ENCODE peak calls at places on chromosomes 1 and 21, in four cellular contexts. One of them, this sample, is unnamed.

GRCh38 chr1:24849653-24850295 is 80.3 kb downstream of the RUNX3 start:
- DNase-seq in H1: no peak
- DNase-seq in HCT116: no peak
- DNase-seq in K562: peak
- DNase-seq in this sample: no peak

GRCh38 chr1:113297749-113298148 is 92.6 kb upstream of the MAGI3 start:
- DNase-seq in H1: no peak
- DNase-seq in HCT116: no peak
- DNase-seq in K562: no peak
- DNase-seq in this sample: no peak

GRCh38 chr1:8727809-8728213 is 89.6 kb downstream of the RERE start:
- DNase-seq in H1: no peak
- DNase-seq in HCT116: no peak
- DNase-seq in K562: no peak
- DNase-seq in this sample: no peak

GRCh38 chr1:53860967-53861411 is 22.9 kb upstream of the NDC1 start:
- DNase-seq in H1: no peak
- DNase-seq in HCT116: peak
- DNase-seq in K562: peak
- DNase-seq in this sample: no peak

GRCh38 chr1:183032122-183032921 is 9.1 kb downstream of the LAMC1 start:
- DNase-seq in H1: no peak
- DNase-seq in HCT116: no peak
- DNase-seq in K562: no peak
- DNase-seq in this sample: no peak

GRCh38 chr1:65165269-65166002 is 17.4 kb downstream of the AK4 start:
- DNase-seq in H1: no peak
- DNase-seq in HCT116: no peak
- DNase-seq in K562: peak
- DNase-seq in this sample: peak

GRCh38 chr1:84698151-84698651 is 7.9 kb upstream of the SSX2IP start:
- DNase-seq in H1: no peak
- DNase-seq in HCT116: no peak
- DNase-seq in K562: no peak
- DNase-seq in this sample: no peak

GRCh38 chr1:77232829-77233228 is 13.6 kb upstream of the PIGK start:
- DNase-seq in H1: no peak
- DNase-seq in HCT116: no peak
- DNase-seq in K562: no peak
- DNase-seq in this sample: no peak

GRCh38 chr1:29249170-29249691 is 12.9 kb downstream of the PTPRU start:
- DNase-seq in H1: peak
- DNase-seq in HCT116: no peak
- DNase-seq in K562: no peak
- DNase-seq in this sample: no peak

GRCh38 chr1:88985033-88985432 is 7.4 kb downstream of the KYAT3 start:
- DNase-seq in H1: no peak
- DNase-seq in HCT116: peak
- DNase-seq in K562: no peak
- DNase-seq in this sample: no peak

GRCh38 chr1:200154069-200154767 is 126.7 kb downstream of the NR5A2 start:
- DNase-seq in H1: no peak
- DNase-seq in HCT116: no peak
- DNase-seq in K562: peak
- DNase-seq in this sample: peak

GRCh38 chr1:214637722-214638473 is 34.9 kb downstream of the CENPF start:
- DNase-seq in H1: no peak
- DNase-seq in HCT116: peak
- DNase-seq in K562: peak
- DNase-seq in this sample: no peak

GRCh38 chr1:86436041-86436440 is 12.1 kb downstream of the CLCA2 start:
- DNase-seq in H1: no peak
- DNase-seq in HCT116: no peak
- DNase-seq in K562: no peak
- DNase-seq in this sample: no peak

GRCh38 chr1:150548632-150549495 is at the start of gene ADAMTSL4:
- DNase-seq in H1: no peak
- DNase-seq in HCT116: no peak
- DNase-seq in K562: peak
- DNase-seq in this sample: no peak

GRCh38 chr1:32525661-32526444 is 13.4 kb upstream of the ZBTB8A start:
- DNase-seq in H1: no peak
- DNase-seq in HCT116: no peak
- DNase-seq in K562: no peak
- DNase-seq in this sample: no peak

GRCh38 chr1:34192621-34193020 is 15.9 kb downstream of the C1orf94 start:
- DNase-seq in H1: no peak
- DNase-seq in HCT116: no peak
- DNase-seq in K562: no peak
- DNase-seq in this sample: no peak

GRCh38 chr21:39094847-39095525 is 88.3 kb downstream of the PSMG1 start:
- DNase-seq in H1: no peak
- DNase-seq in HCT116: no peak
- DNase-seq in K562: peak
- DNase-seq in this sample: no peak

GRCh38 chr1:43586136-43586726 is 55.5 kb downstream of the PTPRF start:
- DNase-seq in H1: no peak
- DNase-seq in HCT116: no peak
- DNase-seq in K562: no peak
- DNase-seq in this sample: no peak

GRCh38 chr1:24864409-24864808 is 65.7 kb downstream of the RUNX3 start:
- DNase-seq in H1: no peak
- DNase-seq in HCT116: no peak
- DNase-seq in K562: no peak
- DNase-seq in this sample: no peak

GRCh38 chr1:99328171-99328570 is 63.9 kb downstream of the PLPPR4 start:
- DNase-seq in H1: no peak
- DNase-seq in HCT116: no peak
- DNase-seq in K562: no peak
- DNase-seq in this sample: no peak

GRCh38 chr1:212292250-212292924 is 7.2 kb downstream of the PPP2R5A start:
- DNase-seq in H1: no peak
- DNase-seq in HCT116: no peak
- DNase-seq in K562: no peak
- DNase-seq in this sample: no peak

GRCh38 chr1:85605519-85606413 is 25.2 kb downstream of the CCN1 start:
- DNase-seq in H1: no peak
- DNase-seq in HCT116: no peak
- DNase-seq in K562: no peak
- DNase-seq in this sample: no peak

GRCh38 chr21:46627726-46628125 is 7.7 kb upstream of the PRMT2 start:
- DNase-seq in H1: no peak
- DNase-seq in HCT116: no peak
- DNase-seq in K562: no peak
- DNase-seq in this sample: no peak

GRCh38 chr1:57848406-57848805 is 424.5 kb upstream of the DAB1 start:
- DNase-seq in H1: no peak
- DNase-seq in HCT116: no peak
- DNase-seq in K562: no peak
- DNase-seq in this sample: no peak

GRCh38 chr1:30704765-30705509 is 18.4 kb downstream of the MATN1 start:
- DNase-seq in H1: no peak
- DNase-seq in HCT116: no peak
- DNase-seq in K562: no peak
- DNase-seq in this sample: no peak

GRCh38 chr1:215482079-215482478 is 85.0 kb upstream of the KCTD3 start:
- DNase-seq in H1: no peak
- DNase-seq in HCT116: no peak
- DNase-seq in K562: no peak
- DNase-seq in this sample: no peak

GRCh38 chr1:51699376-51699775 is 82.5 kb downstream of the OSBPL9 start:
- DNase-seq in H1: no peak
- DNase-seq in HCT116: no peak
- DNase-seq in K562: no peak
- DNase-seq in this sample: no peak

GRCh38 chr1:201628490-201628889 is 89.6 kb downstream of the NAV1 start:
- DNase-seq in H1: no peak
- DNase-seq in HCT116: no peak
- DNase-seq in K562: no peak
- DNase-seq in this sample: no peak

GRCh38 chr1:204446413-204447111 is 34.9 kb upstream of the PPP1R15B start:
- DNase-seq in H1: peak
- DNase-seq in HCT116: no peak
- DNase-seq in K562: peak
- DNase-seq in this sample: no peak
- TF ChIP-seq EGR1 in H1: no peak
- TF ChIP-seq EGR1 in HCT116: no peak
- TF ChIP-seq EGR1 in K562: no peak
- TF ChIP-seq EGR1 in this sample: no peak

DNA sequence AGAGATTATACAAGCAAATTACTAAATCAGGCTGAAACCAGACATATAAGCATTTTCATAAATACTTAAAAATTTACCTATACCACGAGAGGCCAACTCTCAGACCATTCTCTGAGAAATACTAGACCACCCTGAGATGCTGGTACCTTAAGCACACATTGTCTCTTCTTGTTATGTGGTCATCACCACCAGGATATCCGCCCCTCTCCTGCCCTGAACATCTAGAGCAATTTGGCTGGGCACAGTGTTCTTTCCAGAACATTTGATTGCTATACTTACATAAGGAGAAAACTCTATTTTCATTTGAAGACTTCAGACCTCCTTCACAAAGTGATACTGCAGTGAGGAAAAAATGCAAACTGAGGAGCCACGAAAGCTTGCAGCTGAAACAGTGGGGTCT is 36.2 kb upstream of the DUSP10 start:
- DNase-seq in H1: no peak
- DNase-seq in HCT116: no peak
- DNase-seq in K562: no peak
- DNase-seq in this sample: no peak
- TF ChIP-seq EGR1 in H1: no peak
- TF ChIP-seq EGR1 in HCT116: no peak
- TF ChIP-seq EGR1 in K562: no peak
- TF ChIP-seq EGR1 in this sample: no peak

GRCh38 chr1:1223891-1224290 is 7.9 kb downstream of the SDF4 start:
- DNase-seq in H1: no peak
- DNase-seq in HCT116: no peak
- DNase-seq in K562: no peak
- DNase-seq in this sample: no peak

GRCh38 chr1:1223321-1223720 is 8.5 kb downstream of the SDF4 start:
- DNase-seq in H1: no peak
- DNase-seq in HCT116: no peak
- DNase-seq in K562: no peak
- DNase-seq in this sample: no peak

GRCh38 chr1:1222575-1223225 is 8.7 kb upstream of the TNFRSF4 start:
- DNase-seq in H1: no peak
- DNase-seq in HCT116: no peak
- DNase-seq in K562: no peak
- DNase-seq in this sample: no peak

GRCh38 chr1:1220197-1220596 is 6.2 kb upstream of the TNFRSF4 start:
- DNase-seq in H1: no peak
- DNase-seq in HCT116: no peak
- DNase-seq in K562: no peak
- DNase-seq in this sample: no peak

DNA sequence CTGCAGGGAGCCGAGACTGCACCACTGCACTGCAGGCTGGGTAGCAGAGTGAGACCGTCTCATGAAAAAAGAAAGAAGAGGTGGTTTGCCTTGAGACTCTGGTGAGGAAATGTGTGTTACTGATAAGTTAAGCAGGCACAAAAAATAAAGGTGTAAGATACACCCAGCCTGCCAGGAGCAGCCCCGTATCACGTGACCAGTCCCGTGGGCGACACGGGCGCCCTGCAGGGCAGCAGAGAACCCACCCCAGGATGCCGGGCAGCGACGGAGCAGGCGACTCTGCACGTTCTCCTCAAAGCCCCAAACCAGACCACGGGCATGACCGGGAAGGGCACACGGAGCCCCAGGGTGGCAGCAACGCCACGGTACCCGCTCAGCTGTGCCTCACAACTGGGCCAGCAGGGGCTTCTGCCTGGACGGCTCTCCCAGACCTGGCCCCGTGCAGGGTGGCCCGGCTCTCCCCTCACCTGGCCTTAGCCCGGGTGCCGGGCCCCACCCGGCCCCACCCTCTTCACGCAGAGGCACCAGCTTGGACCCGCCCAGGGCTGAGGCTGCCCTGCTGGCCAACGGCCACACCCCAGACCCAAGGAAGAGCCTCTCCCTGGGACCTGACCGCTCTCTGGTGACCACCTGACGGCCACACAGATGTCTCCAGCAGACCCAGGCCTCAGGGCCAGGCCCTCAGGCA is 8.1 kb upstream of the TNFRSF4 start:
- DNase-seq in H1: no peak
- DNase-seq in HCT116: no peak
- DNase-seq in K562: no peak
- DNase-seq in this sample: no peak
- TF ChIP-seq EGR1 in H1: no peak
- TF ChIP-seq EGR1 in HCT116: no peak
- TF ChIP-seq EGR1 in K562: no peak
- TF ChIP-seq EGR1 in this sample: no peak

DNA sequence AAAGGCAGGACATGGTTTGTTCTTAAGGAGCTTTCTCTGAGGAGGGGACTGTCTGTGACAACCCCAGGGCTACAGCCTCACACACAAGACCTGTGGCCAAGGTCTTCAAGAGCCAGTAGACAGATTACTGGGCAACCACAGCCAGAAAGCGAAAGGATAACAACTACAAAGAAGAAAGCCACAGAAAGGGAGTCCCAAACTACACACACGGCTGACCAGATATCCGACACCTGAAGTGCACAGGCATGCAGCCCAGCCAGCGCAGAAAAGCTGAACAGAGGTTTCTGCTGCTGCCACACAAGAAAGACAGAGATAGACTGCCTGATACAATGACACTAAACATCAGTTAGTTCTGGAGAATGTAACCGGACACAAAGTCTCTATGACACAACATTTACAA is 21.4 kb upstream of the NADK start:
- DNase-seq in H1: no peak
- DNase-seq in HCT116: no peak
- DNase-seq in K562: no peak
- DNase-seq in this sample: peak
- TF ChIP-seq EGR1 in H1: no peak
- TF ChIP-seq EGR1 in HCT116: no peak
- TF ChIP-seq EGR1 in K562: no peak
- TF ChIP-seq EGR1 in this sample: no peak

GRCh38 chr1:14841456-14841855 is 243.0 kb downstream of the KAZN start:
- DNase-seq in H1: no peak
- DNase-seq in HCT116: no peak
- DNase-seq in K562: no peak
- DNase-seq in this sample: no peak
- TF ChIP-seq EGR1 in H1: no peak
- TF ChIP-seq EGR1 in HCT116: no peak
- TF ChIP-seq EGR1 in K562: no peak
- TF ChIP-seq EGR1 in this sample: no peak

GRCh38 chr1:16076871-16077250 is 3.4 kb upstream of the FAM131C start:
- DNase-seq in H1: no peak
- DNase-seq in HCT116: peak
- DNase-seq in K562: no peak
- DNase-seq in this sample: no peak
- TF ChIP-seq EGR1 in H1: no peak
- TF ChIP-seq EGR1 in HCT116: no peak
- TF ChIP-seq EGR1 in K562: no peak
- TF ChIP-seq EGR1 in this sample: no peak

DNA sequence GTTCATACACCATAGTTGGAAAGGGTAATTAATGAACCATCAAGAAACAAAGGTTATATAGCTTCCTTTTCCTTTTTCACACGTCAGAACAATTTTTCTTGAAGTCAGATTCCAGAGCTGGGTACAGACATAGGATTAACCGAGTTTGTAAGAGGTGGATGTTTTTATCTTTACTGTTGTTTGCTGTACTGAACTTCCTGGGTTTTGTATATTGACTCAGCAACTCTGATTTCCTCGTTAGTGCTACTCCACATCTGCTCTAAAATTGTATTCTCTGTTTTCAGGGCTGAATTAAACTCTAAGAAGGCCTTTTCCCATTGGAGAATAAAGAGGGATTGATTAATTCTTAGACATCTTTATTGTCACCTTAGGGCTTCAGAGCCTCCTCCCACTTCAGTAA is 262.0 kb downstream of the NUF2 start:
- DNase-seq in H1: no peak
- DNase-seq in HCT116: no peak
- DNase-seq in K562: no peak
- DNase-seq in this sample: no peak
- TF ChIP-seq EGR1 in H1: no peak
- TF ChIP-seq EGR1 in HCT116: no peak
- TF ChIP-seq EGR1 in K562: no peak
- TF ChIP-seq EGR1 in this sample: no peak